ENCODE peak calls at places on chromosome 19, in five cellular contexts. One of them, this sample, is unnamed.

GRCh38 chr19:50275577-50276368 is 53.4 kb downstream of the KCNC3 start:
- DNase-seq in heart left ventricle: no peak
- DNase-seq in mesendoderm: no peak
- DNase-seq in naive thymus-derived CD4-positive, alpha-beta T cell: no peak
- DNase-seq in activated naive CD4-positive, alpha-beta T cell: no peak
- DNase-seq in this sample: no peak

GRCh38 chr19:50478901-50479715 is 2.5 kb upstream of the GARIN5A start:
- DNase-seq in heart left ventricle: peak
- DNase-seq in mesendoderm: peak
- DNase-seq in naive thymus-derived CD4-positive, alpha-beta T cell: no peak
- DNase-seq in activated naive CD4-positive, alpha-beta T cell: peak
- DNase-seq in this sample: no peak

GRCh38 chr19:3697671-3698385 is 2.4 kb downstream of the PIP5K1C start:
- DNase-seq in heart left ventricle: no peak
- DNase-seq in mesendoderm: no peak
- DNase-seq in naive thymus-derived CD4-positive, alpha-beta T cell: no peak
- DNase-seq in activated naive CD4-positive, alpha-beta T cell: no peak
- DNase-seq in this sample: no peak

GRCh38 chr19:4066682-4067395 is at the start of gene ZBTB7A:
- DNase-seq in heart left ventricle: peak
- DNase-seq in mesendoderm: peak
- DNase-seq in naive thymus-derived CD4-positive, alpha-beta T cell: peak
- DNase-seq in activated naive CD4-positive, alpha-beta T cell: no peak
- DNase-seq in this sample: peak

GRCh38 chr19:2775556-2776430 is 7.3 kb downstream of the SGTA start:
- DNase-seq in heart left ventricle: no peak
- DNase-seq in mesendoderm: no peak
- DNase-seq in naive thymus-derived CD4-positive, alpha-beta T cell: peak
- DNase-seq in activated naive CD4-positive, alpha-beta T cell: no peak
- DNase-seq in this sample: peak

GRCh38 chr19:33804021-33804799 is 7.5 kb downstream of the KCTD15 start:
- DNase-seq in heart left ventricle: no peak
- DNase-seq in mesendoderm: no peak
- DNase-seq in naive thymus-derived CD4-positive, alpha-beta T cell: no peak
- DNase-seq in activated naive CD4-positive, alpha-beta T cell: no peak
- DNase-seq in this sample: no peak

GRCh38 chr19:35718345-35719041 is 690 bp downstream of the KMT2B start:
- DNase-seq in heart left ventricle: peak
- DNase-seq in mesendoderm: peak
- DNase-seq in naive thymus-derived CD4-positive, alpha-beta T cell: peak
- DNase-seq in activated naive CD4-positive, alpha-beta T cell: no peak
- DNase-seq in this sample: peak

GRCh38 chr19:12867120-12868099 is 13.8 kb downstream of the DNASE2 start:
- DNase-seq in heart left ventricle: peak
- DNase-seq in mesendoderm: peak
- DNase-seq in naive thymus-derived CD4-positive, alpha-beta T cell: peak
- DNase-seq in activated naive CD4-positive, alpha-beta T cell: peak
- DNase-seq in this sample: peak

GRCh38 chr19:40933025-40933424 is 51.0 kb upstream of the CYP2A7 start:
- DNase-seq in heart left ventricle: no peak
- DNase-seq in mesendoderm: peak
- DNase-seq in naive thymus-derived CD4-positive, alpha-beta T cell: no peak
- DNase-seq in activated naive CD4-positive, alpha-beta T cell: no peak
- DNase-seq in this sample: no peak

GRCh38 chr19:2702170-2703076 is at the start of gene GNG7:
- DNase-seq in heart left ventricle: peak
- DNase-seq in mesendoderm: peak
- DNase-seq in naive thymus-derived CD4-positive, alpha-beta T cell: peak
- DNase-seq in activated naive CD4-positive, alpha-beta T cell: peak
- DNase-seq in this sample: peak

GRCh38 chr19:16078759-16079707 is 2.7 kb downstream of the TPM4 start:
- DNase-seq in heart left ventricle: no peak
- DNase-seq in mesendoderm: peak
- DNase-seq in naive thymus-derived CD4-positive, alpha-beta T cell: peak
- DNase-seq in activated naive CD4-positive, alpha-beta T cell: no peak
- DNase-seq in this sample: peak

GRCh38 chr19:18488403-18488723 is 33.5 kb downstream of the ELL start:
- DNase-seq in heart left ventricle: no peak
- DNase-seq in mesendoderm: peak
- DNase-seq in naive thymus-derived CD4-positive, alpha-beta T cell: no peak
- DNase-seq in activated naive CD4-positive, alpha-beta T cell: no peak
- DNase-seq in this sample: no peak

GRCh38 chr19:17673937-17674799 is 14.0 kb downstream of the UNC13A start:
- DNase-seq in heart left ventricle: no peak
- DNase-seq in mesendoderm: no peak
- DNase-seq in naive thymus-derived CD4-positive, alpha-beta T cell: no peak
- DNase-seq in activated naive CD4-positive, alpha-beta T cell: no peak
- DNase-seq in this sample: no peak

GRCh38 chr19:43438291-43439162 is 23.8 kb downstream of the TEX101 start:
- DNase-seq in heart left ventricle: peak
- DNase-seq in mesendoderm: no peak
- DNase-seq in naive thymus-derived CD4-positive, alpha-beta T cell: no peak
- DNase-seq in activated naive CD4-positive, alpha-beta T cell: no peak
- DNase-seq in this sample: no peak

GRCh38 chr19:55253842-55254624 is 4.8 kb downstream of the PPP6R1 start:
- DNase-seq in heart left ventricle: no peak
- DNase-seq in mesendoderm: no peak
- DNase-seq in naive thymus-derived CD4-positive, alpha-beta T cell: peak
- DNase-seq in activated naive CD4-positive, alpha-beta T cell: no peak
- DNase-seq in this sample: peak

GRCh38 chr19:12750851-12751250 is 740 bp upstream of the BEST2 start:
- DNase-seq in heart left ventricle: no peak
- DNase-seq in mesendoderm: no peak
- DNase-seq in naive thymus-derived CD4-positive, alpha-beta T cell: no peak
- DNase-seq in activated naive CD4-positive, alpha-beta T cell: no peak
- DNase-seq in this sample: no peak

GRCh38 chr19:17155251-17155650 is 59.9 kb upstream of the USE1 start:
- DNase-seq in heart left ventricle: no peak
- DNase-seq in mesendoderm: no peak
- DNase-seq in naive thymus-derived CD4-positive, alpha-beta T cell: no peak
- DNase-seq in activated naive CD4-positive, alpha-beta T cell: no peak
- DNase-seq in this sample: no peak

GRCh38 chr19:42471554-42472249 is 29.0 kb upstream of the CXCL17 start:
- DNase-seq in heart left ventricle: no peak
- DNase-seq in mesendoderm: no peak
- DNase-seq in naive thymus-derived CD4-positive, alpha-beta T cell: no peak
- DNase-seq in activated naive CD4-positive, alpha-beta T cell: no peak
- DNase-seq in this sample: no peak

GRCh38 chr19:39934584-39935233 is at the start of gene FCGBP:
- DNase-seq in heart left ventricle: no peak
- DNase-seq in mesendoderm: no peak
- DNase-seq in naive thymus-derived CD4-positive, alpha-beta T cell: no peak
- DNase-seq in activated naive CD4-positive, alpha-beta T cell: no peak
- DNase-seq in this sample: no peak

GRCh38 chr19:50897191-50897607 is 14.0 kb downstream of the KLK4 start:
- DNase-seq in heart left ventricle: no peak
- DNase-seq in mesendoderm: no peak
- DNase-seq in naive thymus-derived CD4-positive, alpha-beta T cell: no peak
- DNase-seq in activated naive CD4-positive, alpha-beta T cell: no peak
- DNase-seq in this sample: no peak

GRCh38 chr19:51339313-51339686 is 2.6 kb downstream of the VSIG10L start:
- DNase-seq in heart left ventricle: no peak
- DNase-seq in mesendoderm: peak
- DNase-seq in naive thymus-derived CD4-positive, alpha-beta T cell: no peak
- DNase-seq in activated naive CD4-positive, alpha-beta T cell: no peak
- DNase-seq in this sample: no peak

GRCh38 chr19:18437481-18438330 is at the start of gene ISYNA1:
- DNase-seq in heart left ventricle: no peak
- DNase-seq in mesendoderm: peak
- DNase-seq in naive thymus-derived CD4-positive, alpha-beta T cell: no peak
- DNase-seq in activated naive CD4-positive, alpha-beta T cell: no peak
- DNase-seq in this sample: no peak

GRCh38 chr19:1632462-1633268 is 19.8 kb downstream of the TCF3 start:
- DNase-seq in heart left ventricle: no peak
- DNase-seq in mesendoderm: no peak
- DNase-seq in naive thymus-derived CD4-positive, alpha-beta T cell: no peak
- DNase-seq in activated naive CD4-positive, alpha-beta T cell: no peak
- DNase-seq in this sample: no peak

GRCh38 chr19:44848805-44849457 is 2.8 kb downstream of the NECTIN2 start:
- DNase-seq in heart left ventricle: peak
- DNase-seq in mesendoderm: peak
- DNase-seq in naive thymus-derived CD4-positive, alpha-beta T cell: no peak
- DNase-seq in activated naive CD4-positive, alpha-beta T cell: no peak
- DNase-seq in this sample: no peak

GRCh38 chr19:31317542-31317941 is 31.7 kb downstream of the TSHZ3 start:
- DNase-seq in heart left ventricle: no peak
- DNase-seq in mesendoderm: no peak
- DNase-seq in naive thymus-derived CD4-positive, alpha-beta T cell: no peak
- DNase-seq in activated naive CD4-positive, alpha-beta T cell: no peak
- DNase-seq in this sample: no peak

GRCh38 chr19:27718262-27718661 is 1494.7 kb downstream of the UQCRFS1 start:
- DNase-seq in heart left ventricle: no peak
- DNase-seq in mesendoderm: no peak
- DNase-seq in naive thymus-derived CD4-positive, alpha-beta T cell: no peak
- DNase-seq in activated naive CD4-positive, alpha-beta T cell: no peak
- DNase-seq in this sample: no peak

GRCh38 chr19:13055213-13056051 is 47.2 kb downstream of the LYL1 start:
- DNase-seq in heart left ventricle: peak
- DNase-seq in mesendoderm: peak
- DNase-seq in naive thymus-derived CD4-positive, alpha-beta T cell: no peak
- DNase-seq in activated naive CD4-positive, alpha-beta T cell: no peak
- DNase-seq in this sample: no peak

This sample was measured in GM19239.